ENCODE peak calls at places on chromosome 17, in five cellular contexts. G is neural crest cell, Q is LNCaP clone FGC, B is glutamatergic neuron, T is lung. K is an unnamed sample.

GRCh38 chr17:31404028-31404949 is 12.8 kb downstream of the RAB11FIP4 start:
- DNase-seq in G (no peak), T (no peak), Q (no peak), B (no peak), K (no peak)

GRCh38 chr17:78013683-78014467 is 55.4 kb downstream of the TNRC6C start:
- DNase-seq in Q (peak), T (peak), B (peak), G (peak), K (peak)

GRCh38 chr17:17899486-17899885 is 62.7 kb upstream of the SREBF1 start:
- DNase-seq in B (no peak), G (no peak), Q (no peak), T (no peak), K (no peak)

GRCh38 chr17:46150216-46150963 is 42.8 kb downstream of the KANSL1 start:
- DNase-seq in Q (no peak), T (no peak), G (no peak), B (no peak), K (no peak)

GRCh38 chr17:50203086-50203485 is 1.7 kb upstream of the COL1A1 start:
- DNase-seq in B (no peak), G (no peak), Q (no peak), T (no peak), K (no peak)

GRCh38 chr17:2462481-2462880 is 49.2 kb downstream of the METTL16 start:
- DNase-seq in Q (no peak), T (no peak), B (no peak), G (no peak), K (no peak)

GRCh38 chr17:46822388-46822921 is 4.0 kb upstream of the WNT3 start:
- DNase-seq in G (no peak), B (peak), Q (no peak), T (peak), K (peak)

GRCh38 chr17:2282297-2282873 is 21.2 kb downstream of the SMG6 start:
- DNase-seq in B (no peak), G (no peak), Q (no peak), T (no peak), K (no peak)

GRCh38 chr17:83115202-83115651 is 35.8 kb downstream of the METRNL start:
- DNase-seq in T (no peak), G (no peak), B (no peak), Q (no peak), K (no peak)

GRCh38 chr17:50221500-50222480 is 20.4 kb upstream of the COL1A1 start:
- DNase-seq in Q (no peak), B (no peak), T (peak), G (no peak), K (peak)

GRCh38 chr17:10798910-10799309 is 5.0 kb downstream of the TMEM238L start:
- DNase-seq in Q (no peak), T (no peak), G (no peak), B (no peak), K (no peak)

GRCh38 chr17:10793256-10793655 is 10.6 kb downstream of the TMEM238L start:
- DNase-seq in B (no peak), T (no peak), G (no peak), Q (no peak), K (no peak)

GRCh38 chr17:10799407-10799806 is 4.5 kb downstream of the TMEM238L start:
- DNase-seq in Q (no peak), T (no peak), G (no peak), B (no peak), K (no peak)

GRCh38 chr17:10798332-10798749 is 5.6 kb downstream of the TMEM238L start:
- DNase-seq in G (no peak), B (no peak), Q (peak), T (no peak), K (no peak)

DNA sequence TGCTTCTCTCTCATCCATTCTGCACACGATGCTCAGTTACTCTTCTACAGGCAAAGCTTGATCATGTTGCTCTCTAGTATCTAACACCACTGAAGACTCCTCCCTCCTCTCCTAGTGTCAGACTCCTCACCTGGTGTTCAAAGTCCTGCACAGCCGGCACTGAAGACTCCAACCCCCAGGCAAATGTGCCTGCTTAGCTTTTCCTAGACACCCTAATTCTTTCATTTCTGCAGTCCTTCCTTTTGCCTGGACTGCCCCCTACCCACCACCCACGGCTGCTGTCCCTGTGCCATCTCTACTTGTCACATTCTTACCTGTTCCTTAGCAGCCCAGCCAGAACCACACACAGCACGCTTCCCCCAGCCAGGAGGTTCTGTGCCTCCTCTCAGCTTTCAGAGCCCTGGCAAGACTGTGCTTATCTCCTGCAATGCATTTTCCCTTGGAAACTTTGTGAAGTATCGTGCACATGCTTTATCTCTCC is 6.0 kb downstream of the TMEM238L start:
- DNase-seq in Q (no peak), B (no peak), T (no peak), G (no peak), K (no peak)
- TF ChIP-seq CTCF in Q (no peak), B (no peak), T (no peak), G (no peak), K (no peak)

GRCh38 chr17:39979865-39980401 is 674 bp upstream of the PSMD3 start:
- DNase-seq in G (no peak), T (no peak), B (peak), Q (no peak), K (peak)
- TF ChIP-seq CTCF in G (no peak), T (no peak), B (no peak), Q (no peak), K (no peak)

GRCh38 chr17:19857640-19858039 is 10.1 kb downstream of the ULK2 start:
- DNase-seq in B (no peak), Q (no peak), G (no peak), T (no peak), K (no peak)
- TF ChIP-seq CTCF in B (no peak), Q (no peak), G (no peak), T (no peak), K (no peak)

GRCh38 chr17:40560592-40561293 is 4.5 kb downstream of the CCR7 start:
- DNase-seq in G (no peak), T (no peak), B (no peak), Q (no peak), K (peak)
- TF ChIP-seq CTCF in G (peak), T (no peak), B (no peak), Q (no peak), K (peak)

DNA sequence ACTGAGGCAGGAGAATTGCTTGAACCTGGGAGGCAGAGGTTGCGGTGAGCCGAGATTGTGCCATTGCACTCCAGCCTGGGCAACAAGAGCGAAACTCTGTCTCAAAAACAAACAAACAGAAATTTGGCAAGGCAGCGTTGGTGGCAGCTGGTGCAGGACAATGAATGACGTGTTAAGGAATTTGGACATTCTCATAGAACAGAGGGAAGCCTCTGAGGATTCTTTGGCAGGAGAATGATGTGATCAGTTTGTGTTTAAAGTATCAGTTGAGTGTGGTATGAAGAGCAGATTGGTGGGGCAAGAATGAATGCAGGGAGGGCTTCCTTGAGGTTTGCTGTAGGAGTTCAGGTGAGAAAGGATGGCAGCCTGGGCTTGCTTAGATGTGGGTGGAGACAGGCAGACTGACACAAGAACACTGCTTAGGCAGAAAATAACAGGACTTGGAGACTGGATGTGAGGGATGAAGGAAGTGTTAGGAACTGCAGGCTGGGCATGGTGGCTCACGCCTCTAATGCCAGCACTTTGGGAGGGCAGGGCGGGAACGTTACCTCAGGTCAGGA is 4.8 kb downstream of the CYB5D2 start:
- DNase-seq in T (no peak), Q (no peak), G (no peak), B (no peak), K (no peak)
- TF ChIP-seq CTCF in T (no peak), Q (no peak), G (no peak), B (no peak), K (no peak)

GRCh38 chr17:57375040-57375769 is 118.9 kb downstream of the MSI2 start:
- DNase-seq in B (no peak), Q (no peak), T (no peak), G (no peak), K (no peak)
- TF ChIP-seq CTCF in B (no peak), Q (no peak), T (no peak), G (no peak), K (no peak)

GRCh38 chr17:28501421-28502284 is 4.5 kb upstream of the FOXN1 start:
- DNase-seq in Q (no peak), G (no peak), B (no peak), T (no peak), K (no peak)

GRCh38 chr17:28505986-28506665 is at the start of gene FOXN1:
- DNase-seq in G (no peak), B (no peak), Q (no peak), T (no peak), K (no peak)

GRCh38 chr17:28500712-28501379 is 5.3 kb upstream of the FOXN1 start:
- DNase-seq in G (no peak), Q (no peak), B (no peak), T (no peak), K (no peak)

GRCh38 chr17:28506763-28507487 is 777 bp downstream of the FOXN1 start:
- DNase-seq in T (no peak), Q (no peak), B (no peak), G (no peak), K (no peak)

DNA sequence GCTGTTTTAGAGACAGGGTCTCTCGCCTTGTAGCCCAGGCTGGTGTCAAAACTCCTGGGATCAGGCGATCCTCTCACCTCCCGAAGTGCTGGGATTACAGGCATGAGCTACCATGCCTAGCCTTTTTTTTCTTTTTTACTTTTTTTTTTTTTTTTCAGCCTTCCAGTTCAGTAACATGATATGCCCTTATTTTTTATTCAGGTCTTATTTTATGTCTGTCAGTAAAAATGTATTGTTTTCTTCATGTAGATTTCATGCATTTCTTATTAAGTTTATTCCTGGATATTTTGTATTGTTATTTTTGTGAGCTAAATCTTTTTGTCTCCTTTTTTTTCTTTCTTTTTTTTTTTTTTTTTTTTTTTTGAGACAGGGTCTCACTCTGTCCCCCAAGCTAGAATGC is 2.7 kb upstream of the FOXN1 start:
- DNase-seq in B (no peak), T (no peak), Q (no peak), G (no peak), K (no peak)
- TF ChIP-seq CTCF in B (no peak), T (no peak), Q (no peak), G (no peak), K (no peak)

DNA sequence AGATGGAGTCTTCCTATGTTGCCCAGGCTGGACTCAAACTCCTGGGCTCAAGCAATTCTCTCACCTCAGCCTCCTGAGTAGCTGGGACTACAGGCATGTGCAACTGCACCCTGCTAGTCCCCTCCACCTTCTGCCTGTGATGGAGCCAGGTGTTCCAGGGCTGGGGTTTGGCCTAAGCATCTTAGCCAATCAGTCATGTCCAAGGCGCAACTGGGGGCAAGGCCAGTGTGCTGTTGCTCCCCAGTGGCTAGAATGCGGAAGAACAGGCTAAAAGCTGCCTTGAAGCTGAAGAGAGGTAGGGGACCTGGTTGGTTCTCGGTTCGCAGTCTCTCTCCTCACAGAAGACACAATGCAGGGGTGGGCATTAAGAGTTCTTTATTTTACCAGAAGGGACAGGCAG is 18.6 kb downstream of the FLOT2 start:
- DNase-seq in Q (no peak), B (no peak), G (no peak), T (no peak), K (peak)
- TF ChIP-seq CTCF in Q (peak), B (no peak), G (peak), T (no peak), K (no peak)

GRCh38 chr17:65230040-65230439 is 92.9 kb downstream of the RGS9 start:
- DNase-seq in B (no peak), Q (no peak), T (no peak), G (no peak), K (peak)

GRCh38 chr17:65228734-65229390 is 91.7 kb downstream of the RGS9 start:
- DNase-seq in Q (no peak), T (peak), B (no peak), G (no peak), K (peak)

GRCh38 chr17:65229596-65229995 is 92.4 kb downstream of the RGS9 start:
- DNase-seq in Q (no peak), B (no peak), G (no peak), T (no peak), K (peak)

GRCh38 chr17:65231662-65232335 is 94.6 kb downstream of the RGS9 start:
- DNase-seq in G (peak), B (peak), Q (no peak), T (peak), K (peak)

DNA sequence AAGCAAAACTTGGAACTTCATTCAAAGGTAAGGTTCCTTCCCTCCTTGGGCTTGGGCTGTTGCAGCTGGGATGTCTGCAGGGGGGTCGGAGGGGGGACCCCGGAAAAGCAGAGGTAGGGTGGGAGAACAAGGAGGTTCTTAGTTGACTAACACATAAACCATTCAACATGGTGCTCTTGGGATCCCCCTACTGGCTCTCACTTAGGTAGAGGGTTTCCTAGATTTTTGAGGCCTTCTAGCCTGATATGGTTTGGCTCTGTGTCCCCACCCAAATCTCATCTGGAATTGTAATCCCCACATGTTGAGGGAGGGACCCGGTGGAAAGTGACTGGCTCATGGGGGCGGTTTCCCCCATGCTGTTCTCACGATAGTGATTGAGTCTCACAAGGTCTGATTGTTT is 93.9 kb downstream of the RGS9 start:
- DNase-seq in B (no peak), Q (no peak), G (no peak), T (no peak), K (no peak)
- TF ChIP-seq CTCF in B (no peak), Q (no peak), G (no peak), T (no peak), K (no peak)

GRCh38 chr17:81909966-81910839 is 996 bp downstream of the PCYT2 start:
- DNase-seq in B (no peak), T (no peak), Q (no peak), G (no peak), K (no peak)

GRCh38 chr17:81912441-81913309 is 1.5 kb upstream of the PCYT2 start:
- DNase-seq in G (no peak), B (no peak), Q (no peak), T (no peak), K (no peak)

GRCh38 chr17:81911969-81912368 is 770 bp upstream of the PCYT2 start:
- DNase-seq in B (no peak), T (no peak), G (no peak), Q (no peak), K (no peak)

GRCh38 chr17:81910840-81911276 is 341 bp downstream of the PCYT2 start:
- DNase-seq in B (no peak), T (no peak), G (no peak), Q (no peak), K (no peak)

DNA sequence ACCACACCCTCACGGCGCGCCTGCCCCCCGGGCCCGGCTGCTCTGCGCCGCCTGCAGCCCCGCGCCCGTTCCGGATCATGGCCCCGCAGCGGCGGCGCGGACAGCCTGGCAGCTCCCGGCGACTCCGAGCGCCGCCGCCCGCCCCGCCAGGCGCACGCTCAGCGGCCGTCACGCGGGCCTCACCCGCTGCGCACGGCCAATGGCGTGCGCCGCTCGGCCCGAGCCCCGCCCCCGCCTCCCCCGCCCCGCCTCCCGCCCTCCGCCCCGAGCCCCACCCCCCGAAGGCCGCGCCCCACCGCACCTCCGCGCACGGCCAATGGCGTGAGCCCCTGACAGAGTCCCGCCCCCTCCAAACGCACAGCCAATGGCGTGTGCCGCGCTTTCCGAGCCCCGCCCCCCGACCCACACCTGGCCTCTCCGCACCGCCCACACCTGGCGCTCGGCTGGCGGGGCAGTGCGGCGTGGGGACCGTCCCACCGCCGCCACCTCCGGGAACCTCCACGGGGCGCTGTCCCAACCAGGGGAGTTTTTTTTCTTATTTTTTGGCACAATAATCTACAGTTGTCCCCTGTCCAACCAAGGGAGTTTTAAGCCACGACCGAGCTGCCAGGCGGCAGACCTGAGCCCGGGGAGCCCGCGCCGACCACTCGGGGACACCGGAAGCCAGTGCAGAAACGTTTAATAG is at the start of gene PCYT2:
- DNase-seq in B (peak), G (peak), Q (peak), T (peak), K (peak)
- TF ChIP-seq CTCF in B (no peak), G (peak), Q (peak), T (no peak), K (no peak)